ENCODE peak calls at places on chromosomes 3 and 15, in four cellular contexts. E, S, T and B are unnamed samples.

GRCh38 chr3:71542548-71543370 is 40.8 kb downstream of the FOXP1 start:
- DNase-seq in E (peak; percentile 65), T (peak; percentile 21), S (no peak), B (no peak)

GRCh38 chr3:186079925-186080324 is 29.0 kb downstream of the ETV5 start:
- DNase-seq in T (no peak), E (no peak), S (no peak), B (no peak)

GRCh38 chr3:195847061-195847950 is 35.6 kb upstream of the MUC4 start:
- DNase-seq in T (no peak), S (no peak), E (no peak), B (peak; percentile 96)

GRCh38 chr3:158260392-158260791 is 150.5 kb downstream of the RSRC1 start:
- DNase-seq in T (no peak), S (no peak), E (no peak), B (no peak)

GRCh38 chr3:65573548-65574116 is 465.1 kb downstream of the MAGI1 start:
- DNase-seq in E (peak; percentile 41), T (no peak), S (no peak), B (no peak)

GRCh38 chr3:40179016-40179415 is 130.5 kb upstream of the EIF1B start:
- DNase-seq in T (peak; percentile 58), E (peak; percentile 44), S (peak; percentile 79), B (no peak)

GRCh38 chr15:32919749-32920414 is 202.1 kb downstream of the GREM1 start:
- DNase-seq in E (no peak), T (no peak), S (no peak), B (no peak)

GRCh38 chr3:25291524-25291923 is 136.5 kb upstream of the RARB start:
- DNase-seq in E (no peak), T (no peak), S (peak; percentile 41), B (no peak)

GRCh38 chr15:60673918-60674558 is 195.1 kb upstream of the ICE2 start:
- DNase-seq in T (no peak), E (peak; percentile 91), S (no peak), B (peak; percentile 81)

GRCh38 chr15:98668566-98669308 is 20.4 kb downstream of the IGF1R start:
- DNase-seq in E (peak; percentile 93), T (no peak), S (no peak), B (no peak)

GRCh38 chr3:14110699-14111098 is 14.0 kb downstream of the CHCHD4 start:
- DNase-seq in E (no peak), T (no peak), S (no peak), B (no peak)

GRCh38 chr3:193730976-193731375 is 138.0 kb downstream of the OPA1 start:
- DNase-seq in S (peak; percentile 10), T (no peak), E (no peak), B (no peak)

GRCh38 chr3:140432176-140432753 is 245.6 kb upstream of the TRIM42 start:
- DNase-seq in S (peak; percentile 27), E (no peak), T (no peak), B (no peak)

GRCh38 chr3:126179825-126180476 is 435 bp downstream of the ALDH1L1 start:
- DNase-seq in E (no peak), S (peak; percentile 74), T (no peak), B (peak; percentile 59)

GRCh38 chr3:42515391-42515916 is 13.0 kb downstream of the VIPR1 start:
- DNase-seq in T (no peak), E (peak; percentile 96), S (no peak), B (no peak)

GRCh38 chr3:85939026-85939616 is 980.3 kb downstream of the CADM2 start:
- DNase-seq in S (no peak), T (no peak), E (no peak), B (no peak)

GRCh38 chr3:170563712-170564423 is 22.0 kb downstream of the SLC7A14 start:
- DNase-seq in S (no peak), T (no peak), E (no peak), B (no peak)

GRCh38 chr3:126155280-126155640 is 25.1 kb downstream of the ALDH1L1 start:
- DNase-seq in S (no peak), E (no peak), T (no peak), B (no peak)

GRCh38 chr15:74723754-74724334 is 1.5 kb downstream of the CYP1A1 start:
- DNase-seq in T (peak; percentile 64), S (peak; percentile 89), E (peak; percentile 74), B (peak; percentile 49)

GRCh38 chr3:72438072-72438471 is 410.2 kb downstream of the SHQ1 start:
- DNase-seq in S (no peak), E (no peak), T (no peak), B (no peak)

GRCh38 chr3:125186800-125187598 is 25.5 kb downstream of the SLC12A8 start:
- DNase-seq in S (peak; percentile 43), E (no peak), T (no peak), B (no peak)

GRCh38 chr15:97708252-97708651 is 252.3 kb upstream of the ARRDC4 start:
- DNase-seq in S (no peak), E (no peak), T (no peak), B (no peak)

GRCh38 chr3:172034786-172035685 is 4.3 kb upstream of the FNDC3B start:
- DNase-seq in E (no peak), T (peak; percentile 46), S (peak; percentile 32), B (peak; percentile 21)

GRCh38 chr15:94930441-94930840 is 699.1 kb downstream of the MCTP2 start:
- DNase-seq in T (no peak), S (no peak), E (peak; percentile 28), B (no peak)

GRCh38 chr3:172279191-172279640 is 169.0 kb downstream of the GHSR start:
- DNase-seq in T (no peak), E (no peak), S (peak; percentile 7), B (no peak)

GRCh38 chr3:130260821-130261402 is 84.6 kb upstream of the COL6A5 start:
- DNase-seq in T (no peak), S (no peak), E (no peak), B (no peak)

GRCh38 chr3:41630708-41631107 is 331.2 kb downstream of the ULK4 start:
- DNase-seq in T (no peak), S (no peak), E (no peak), B (no peak)

GRCh38 chr3:127694467-127695215 is 21.9 kb downstream of the ABTB1 start:
- DNase-seq in T (no peak), S (peak; percentile 51), E (peak; percentile 55), B (peak; percentile 69)

GRCh38 chr15:72117698-72118399 is at the start of gene MYO9A:
- DNase-seq in T (peak; percentile 98), E (peak; percentile 97), S (peak; percentile 99), B (peak; percentile 97)

GRCh38 chr3:105349988-105350387 is 16.7 kb upstream of the ALCAM start:
- DNase-seq in S (peak; percentile 16), E (no peak), T (no peak), B (no peak)

GRCh38 chr3:197901626-197902025 is 48.4 kb upstream of the RPL35A start:
- DNase-seq in S (no peak), E (no peak), T (no peak), B (peak; percentile 49)

GRCh38 chr3:114481113-114481512 is 187.3 kb downstream of the TIGIT start:
- DNase-seq in T (no peak), E (no peak), S (no peak), B (no peak)

GRCh38 chr15:43150171-43150929 is 17.0 kb downstream of the TMEM62 start:
- DNase-seq in T (peak; percentile 60), E (peak; percentile 100), S (no peak), B (peak; percentile 79)

GRCh38 chr15:89781891-89782618 is 5.9 kb downstream of the MESP2 start:
- DNase-seq in T (no peak), S (no peak), E (peak; percentile 94), B (peak; percentile 91)

GRCh38 chr15:66883322-66883911 is 181.4 kb downstream of the SMAD6 start:
- DNase-seq in E (peak; percentile 99), S (peak; percentile 68), T (peak; percentile 33), B (peak; percentile 97)

DNA sequence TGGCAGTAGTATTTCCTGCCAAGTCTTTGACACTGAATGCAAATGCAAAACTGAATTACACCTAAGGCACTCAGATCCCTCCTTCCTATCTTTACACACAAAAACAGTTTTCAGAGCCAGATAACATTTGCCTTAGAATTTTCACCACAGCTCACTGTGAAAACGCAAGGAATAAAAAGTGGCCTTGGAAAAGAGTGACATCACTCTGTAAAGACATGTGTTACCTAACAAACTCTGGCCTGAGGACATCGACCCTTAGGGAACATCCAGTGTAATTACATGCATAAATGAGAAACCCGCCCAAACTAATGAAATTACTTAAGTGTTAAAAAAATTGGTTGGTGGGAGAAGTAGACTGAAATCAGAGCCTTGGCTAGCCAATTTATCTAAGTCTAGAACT is 88.9 kb downstream of the PLOD2 start:
- DNase-seq in E (no peak), T (no peak), S (no peak), B (no peak)
- TF ChIP-seq EZH2 in E (no peak), T (no peak), S (no peak), B (no peak)

GRCh38 chr15:81117581-81117980 is 16.5 kb upstream of the CFAP161 start:
- DNase-seq in E (no peak), S (no peak), T (no peak), B (no peak)

GRCh38 chr15:81117136-81117535 is 16.9 kb upstream of the CFAP161 start:
- DNase-seq in E (peak; percentile 42), S (no peak), T (no peak), B (no peak)

GRCh38 chr15:81115054-81115939 is 18.8 kb upstream of the CFAP161 start:
- DNase-seq in S (no peak), E (no peak), T (no peak), B (no peak)

GRCh38 chr15:81120069-81120468 is 14.0 kb upstream of the CFAP161 start:
- DNase-seq in T (no peak), E (no peak), S (no peak), B (no peak)

DNA sequence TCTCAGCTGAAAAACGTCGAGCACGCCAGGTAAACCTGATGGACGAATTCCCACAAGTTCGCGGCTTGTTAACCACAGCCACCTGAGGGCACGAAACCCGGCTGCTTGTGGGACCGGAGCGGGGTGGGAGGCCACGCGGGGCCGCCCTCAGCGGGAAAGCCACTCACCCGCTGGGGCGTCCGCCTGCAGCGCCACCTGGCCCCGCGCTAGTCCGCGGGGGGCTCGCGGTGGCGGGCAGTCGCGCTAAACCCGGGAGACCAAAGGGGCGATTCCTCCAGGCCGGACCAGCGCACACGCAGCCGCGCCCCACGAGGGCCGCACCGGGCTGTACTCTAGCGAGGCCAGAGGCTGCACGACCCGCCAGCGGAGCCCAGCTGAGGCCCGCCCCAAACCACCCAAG is 15.7 kb upstream of the CFAP161 start:
- DNase-seq in E (no peak), S (peak; percentile 13), T (peak; percentile 21), B (no peak)
- TF ChIP-seq EZH2 in E (no peak), S (no peak), T (no peak), B (no peak)

GRCh38 chr15:39273805-39274411 is 307.0 kb upstream of the THBS1 start:
- DNase-seq in E (no peak), T (no peak), S (no peak), B (peak; percentile 44)
- TF ChIP-seq EZH2 in E (no peak), T (no peak), S (no peak), B (no peak)

DNA sequence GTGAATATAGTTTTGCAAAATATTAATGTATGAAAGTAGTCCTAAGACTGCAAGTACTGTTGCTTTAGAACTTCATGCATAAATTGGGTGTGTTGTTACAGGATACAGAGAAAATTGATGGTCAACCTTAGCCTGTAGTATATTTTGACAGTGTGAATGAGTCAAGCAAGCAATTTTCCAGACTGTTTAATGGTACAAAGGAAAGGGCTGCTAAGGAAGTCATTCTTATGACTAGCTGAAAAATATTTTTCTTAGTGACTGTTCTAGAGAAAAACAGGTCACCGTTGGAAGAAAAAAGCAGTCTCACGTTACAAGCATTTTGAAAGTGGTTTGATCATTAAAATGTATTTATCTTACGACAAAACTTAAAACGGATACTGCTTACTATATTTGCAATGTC is 49.2 kb downstream of the MBNL1 start:
- DNase-seq in S (no peak), T (no peak), E (no peak), B (no peak)
- TF ChIP-seq EZH2 in S (no peak), T (no peak), E (no peak), B (no peak)

GRCh38 chr15:77696006-77696631 is 63.4 kb upstream of the LINGO1 start:
- DNase-seq in T (no peak), E (no peak), S (no peak), B (no peak)
- TF ChIP-seq EZH2 in T (no peak), E (no peak), S (no peak), B (no peak)